ENCODE peak calls at places on chromosomes 1 and 21, in four cellular contexts. D is H9, Q is fibroblast of mammary gland, O is progenitor cell of endocrine pancreas. R is an unnamed sample.

GRCh38 chr1:94081566-94082344 is 39.2 kb downstream of the ABCA4 start:
- DNase-seq in D (no peak), Q (peak), O (no peak), R (no peak)

GRCh38 chr1:108541856-108542255 is 18.0 kb upstream of the EEIG2 start:
- DNase-seq in D (no peak), Q (no peak), O (no peak), R (no peak)

GRCh38 chr1:44661786-44662682 is 12.2 kb downstream of the TMEM53 start:
- DNase-seq in D (no peak), Q (no peak), O (no peak), R (no peak)

GRCh38 chr1:234188454-234188792 is 184.8 kb upstream of the COA6 start:
- DNase-seq in D (peak), Q (no peak), O (no peak), R (no peak)

GRCh38 chr1:81179239-81179638 is 621.5 kb upstream of the ADGRL2 start:
- DNase-seq in D (no peak), Q (peak), O (no peak), R (no peak)

GRCh38 chr1:177469519-177469918 is 298.8 kb downstream of the BRINP2 start:
- DNase-seq in D (no peak), Q (no peak), O (no peak), R (no peak)

GRCh38 chr1:9494936-9495758 is 44.1 kb upstream of the SLC25A33 start:
- DNase-seq in D (peak), Q (peak), O (peak), R (no peak)

GRCh38 chr1:24323281-24323680 is 4.1 kb downstream of the GRHL3 start:
- DNase-seq in D (no peak), Q (no peak), O (no peak), R (no peak)

GRCh38 chr1:18668051-18668450 is 37.4 kb downstream of the PAX7 start:
- DNase-seq in D (no peak), Q (no peak), O (no peak), R (no peak)

GRCh38 chr1:18670267-18670910 is 39.7 kb downstream of the PAX7 start:
- DNase-seq in D (no peak), Q (no peak), O (no peak), R (no peak)

GRCh38 chr1:18668750-18669404 is 38.2 kb downstream of the PAX7 start:
- DNase-seq in D (no peak), Q (no peak), O (no peak), R (no peak)

GRCh38 chr1:18676431-18676830 is 45.8 kb downstream of the PAX7 start:
- DNase-seq in D (no peak), Q (no peak), O (no peak), R (no peak)

GRCh38 chr1:18673976-18674375 is 43.3 kb downstream of the PAX7 start:
- DNase-seq in D (no peak), Q (no peak), O (no peak), R (no peak)
- TF ChIP-seq CTCF in D (peak), Q (no peak), O (no peak), R (no peak)

GRCh38 chr21:43024737-43025136 is 50.4 kb downstream of the PKNOX1 start:
- DNase-seq in D (no peak), Q (no peak), O (no peak), R (no peak)
- TF ChIP-seq CTCF in D (no peak), Q (no peak), O (no peak), R (no peak)

DNA sequence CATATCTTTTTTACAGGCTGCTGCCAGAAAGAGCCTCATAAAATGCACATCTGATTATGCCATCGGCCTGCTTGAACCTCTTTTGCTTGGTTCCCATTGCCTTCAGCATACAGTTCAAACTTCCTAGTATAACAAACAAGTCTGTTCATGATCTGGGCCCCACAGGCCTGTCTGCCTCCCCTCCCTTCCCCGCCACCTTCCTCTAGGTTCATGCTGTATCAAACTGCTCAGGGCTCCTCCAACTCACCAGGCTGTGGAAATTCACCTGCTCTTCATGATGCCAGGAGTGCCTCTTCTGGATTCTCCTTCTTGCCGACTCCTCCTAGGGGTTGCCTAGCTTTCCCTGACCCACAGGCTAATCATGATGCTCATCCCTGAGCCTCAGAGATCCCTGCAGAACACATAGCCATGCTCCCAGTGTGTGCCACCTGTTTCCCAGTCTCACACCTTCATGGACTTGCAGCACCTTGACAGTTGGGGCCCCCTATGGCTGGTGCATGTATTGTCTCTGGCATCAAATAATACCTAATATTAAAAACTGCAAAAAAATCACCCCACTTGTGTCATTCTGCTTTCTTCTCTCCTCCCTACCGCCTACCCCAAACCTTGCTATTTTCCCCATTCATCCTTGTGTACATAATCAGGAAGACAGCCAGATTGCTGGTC is 33.7 kb upstream of the CD2 start:
- DNase-seq in D (no peak), Q (no peak), O (no peak), R (no peak)
- TF ChIP-seq CTCF in D (no peak), Q (no peak), O (no peak), R (no peak)

DNA sequence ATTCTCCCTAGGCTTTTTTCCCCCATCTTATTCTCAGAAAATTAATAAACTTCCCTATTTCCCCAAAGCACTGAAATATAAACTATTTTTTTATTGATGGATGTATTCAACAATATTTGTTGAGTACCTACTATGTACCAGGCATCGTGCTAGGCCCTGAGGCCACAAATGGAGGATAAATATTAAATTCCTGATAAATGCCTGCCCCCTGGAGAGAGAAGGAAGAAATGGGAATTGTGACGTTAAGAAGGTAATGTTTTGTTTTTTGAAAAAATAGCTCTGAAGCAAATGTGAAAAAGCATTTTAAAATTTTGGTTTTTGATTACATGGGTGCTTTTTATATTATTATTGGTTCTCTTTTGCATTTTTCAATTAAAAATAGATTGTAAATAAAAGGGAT is 60.5 kb upstream of the DPT start:
- DNase-seq in D (no peak), Q (no peak), O (no peak), R (no peak)
- TF ChIP-seq CTCF in D (no peak), Q (peak), O (no peak), R (peak)

GRCh38 chr1:154465621-154466020 is 36.4 kb upstream of the TDRD10 start:
- DNase-seq in D (no peak), Q (no peak), O (no peak), R (no peak)
- TF ChIP-seq CTCF in D (no peak), Q (no peak), O (no peak), R (no peak)

R was measured in D721Med.